ENCODE peak calls at places on chromosome 12, in nine cellular contexts. One of them, this sample, is unnamed. For H3K4me1, H3K9me3 and H3K36me3, the result is how much of the 10 kb centered on the place peaks cover.

GRCh38 chr12:55699471-55700055 is 8.1 kb downstream of the ITGA7 start:
- DNase-seq in CD8-positive, alpha-beta memory T cell: no peak
- DNase-seq in body of pancreas: no peak
- DNase-seq in Panc1: no peak
- DNase-seq in astrocyte: no peak
- DNase-seq in PC-3: no peak
- DNase-seq in aorta: no peak
- DNase-seq in neural progenitor cell: no peak
- DNase-seq in adrenal gland: peak
- DNase-seq in this sample: no peak

GRCh38 chr12:89661706-89662330 is 46.8 kb downstream of the ATP2B1 start:
- DNase-seq in neural progenitor cell: no peak
- DNase-seq in adrenal gland: no peak
- DNase-seq in PC-3: no peak
- DNase-seq in body of pancreas: no peak
- DNase-seq in Panc1: no peak
- DNase-seq in aorta: no peak
- DNase-seq in CD8-positive, alpha-beta memory T cell: no peak
- DNase-seq in astrocyte: no peak
- DNase-seq in this sample: no peak

GRCh38 chr12:23600936-23601335 is 348.5 kb downstream of the SOX5 start:
- DNase-seq in PC-3: no peak
- DNase-seq in astrocyte: no peak
- DNase-seq in adrenal gland: no peak
- DNase-seq in neural progenitor cell: no peak
- DNase-seq in CD8-positive, alpha-beta memory T cell: no peak
- DNase-seq in Panc1: no peak
- DNase-seq in body of pancreas: no peak
- DNase-seq in aorta: no peak
- DNase-seq in this sample: no peak

GRCh38 chr12:25034676-25035075 is 85.8 kb upstream of the BCAT1 start:
- DNase-seq in body of pancreas: no peak
- DNase-seq in adrenal gland: no peak
- DNase-seq in PC-3: no peak
- DNase-seq in aorta: no peak
- DNase-seq in neural progenitor cell: no peak
- DNase-seq in astrocyte: no peak
- DNase-seq in CD8-positive, alpha-beta memory T cell: no peak
- DNase-seq in Panc1: no peak
- DNase-seq in this sample: no peak

GRCh38 chr12:56803750-56804149 is 40.6 kb downstream of the HSD17B6 start:
- DNase-seq in CD8-positive, alpha-beta memory T cell: no peak
- DNase-seq in PC-3: peak
- DNase-seq in adrenal gland: peak
- DNase-seq in body of pancreas: no peak
- DNase-seq in Panc1: no peak
- DNase-seq in aorta: peak
- DNase-seq in neural progenitor cell: no peak
- DNase-seq in astrocyte: no peak
- DNase-seq in this sample: no peak

GRCh38 chr12:41452838-41453237 is 264.7 kb downstream of the PDZRN4 start:
- DNase-seq in CD8-positive, alpha-beta memory T cell: no peak
- DNase-seq in body of pancreas: no peak
- DNase-seq in aorta: no peak
- DNase-seq in astrocyte: no peak
- DNase-seq in neural progenitor cell: peak
- DNase-seq in Panc1: no peak
- DNase-seq in adrenal gland: no peak
- DNase-seq in PC-3: no peak
- DNase-seq in this sample: no peak

GRCh38 chr12:12533238-12533829 is 29.3 kb downstream of the DUSP16 start:
- DNase-seq in PC-3: no peak
- DNase-seq in aorta: no peak
- DNase-seq in astrocyte: peak
- DNase-seq in body of pancreas: peak
- DNase-seq in neural progenitor cell: no peak
- DNase-seq in adrenal gland: peak
- DNase-seq in CD8-positive, alpha-beta memory T cell: no peak
- DNase-seq in Panc1: no peak
- DNase-seq in this sample: peak

GRCh38 chr12:106978035-106978800 is 8.7 kb downstream of the MTERF2 start:
- DNase-seq in aorta: peak
- DNase-seq in astrocyte: peak
- DNase-seq in adrenal gland: peak
- DNase-seq in CD8-positive, alpha-beta memory T cell: no peak
- DNase-seq in PC-3: no peak
- DNase-seq in body of pancreas: peak
- DNase-seq in neural progenitor cell: no peak
- DNase-seq in Panc1: no peak
- DNase-seq in this sample: no peak

GRCh38 chr12:131372706-131373195 is 338.1 kb upstream of the SFSWAP start:
- DNase-seq in neural progenitor cell: no peak
- DNase-seq in Panc1: no peak
- DNase-seq in aorta: no peak
- DNase-seq in astrocyte: no peak
- DNase-seq in CD8-positive, alpha-beta memory T cell: no peak
- DNase-seq in body of pancreas: no peak
- DNase-seq in adrenal gland: no peak
- DNase-seq in PC-3: no peak
- DNase-seq in this sample: no peak

GRCh38 chr12:29546000-29546399 is 48.5 kb upstream of the OVCH1 start:
- DNase-seq in Panc1: no peak
- DNase-seq in aorta: no peak
- DNase-seq in CD8-positive, alpha-beta memory T cell: no peak
- DNase-seq in body of pancreas: no peak
- DNase-seq in adrenal gland: no peak
- DNase-seq in astrocyte: no peak
- DNase-seq in neural progenitor cell: no peak
- DNase-seq in PC-3: no peak
- DNase-seq in this sample: no peak

GRCh38 chr12:110312581-110313360 is 31.7 kb downstream of the ATP2A2 start:
- DNase-seq in Panc1: peak
- DNase-seq in neural progenitor cell: no peak
- DNase-seq in astrocyte: peak
- DNase-seq in adrenal gland: peak
- DNase-seq in body of pancreas: peak
- DNase-seq in PC-3: peak
- DNase-seq in aorta: no peak
- DNase-seq in CD8-positive, alpha-beta memory T cell: no peak
- DNase-seq in this sample: no peak

GRCh38 chr12:110316861-110317260 is 35.8 kb downstream of the ATP2A2 start:
- DNase-seq in aorta: no peak
- DNase-seq in Panc1: no peak
- DNase-seq in PC-3: peak
- DNase-seq in adrenal gland: no peak
- DNase-seq in astrocyte: peak
- DNase-seq in neural progenitor cell: no peak
- DNase-seq in body of pancreas: no peak
- DNase-seq in CD8-positive, alpha-beta memory T cell: no peak
- DNase-seq in this sample: no peak

GRCh38 chr12:110311903-110312302 is 30.9 kb downstream of the ATP2A2 start:
- DNase-seq in Panc1: no peak
- DNase-seq in neural progenitor cell: no peak
- DNase-seq in astrocyte: no peak
- DNase-seq in adrenal gland: no peak
- DNase-seq in aorta: no peak
- DNase-seq in body of pancreas: no peak
- DNase-seq in PC-3: no peak
- DNase-seq in CD8-positive, alpha-beta memory T cell: no peak
- DNase-seq in this sample: no peak

GRCh38 chr12:110310754-110311153 is 29.7 kb downstream of the ATP2A2 start:
- DNase-seq in neural progenitor cell: no peak
- DNase-seq in Panc1: no peak
- DNase-seq in adrenal gland: no peak
- DNase-seq in CD8-positive, alpha-beta memory T cell: no peak
- DNase-seq in PC-3: no peak
- DNase-seq in body of pancreas: no peak
- DNase-seq in aorta: no peak
- DNase-seq in astrocyte: no peak
- DNase-seq in this sample: no peak

GRCh38 chr12:110314308-110314707 is 33.3 kb downstream of the ATP2A2 start:
- DNase-seq in aorta: no peak
- DNase-seq in adrenal gland: no peak
- DNase-seq in body of pancreas: no peak
- DNase-seq in CD8-positive, alpha-beta memory T cell: no peak
- DNase-seq in neural progenitor cell: no peak
- DNase-seq in PC-3: peak
- DNase-seq in Panc1: no peak
- DNase-seq in astrocyte: peak
- DNase-seq in this sample: no peak
- H3K4me1 ChIP-seq in aorta: under half
- H3K4me1 ChIP-seq in adrenal gland: half or more
- H3K4me1 ChIP-seq in body of pancreas: under half
- H3K4me1 ChIP-seq in CD8-positive, alpha-beta memory T cell: under half
- H3K4me1 ChIP-seq in neural progenitor cell: under half
- H3K4me1 ChIP-seq in PC-3: under half
- H3K4me1 ChIP-seq in Panc1: under half
- H3K4me1 ChIP-seq in astrocyte: under half
- H3K4me1 ChIP-seq in this sample: under half

GRCh38 chr12:38156497-38157245 is 159.9 kb upstream of the ALG10B start:
- DNase-seq in aorta: no peak
- DNase-seq in Panc1: no peak
- DNase-seq in PC-3: no peak
- DNase-seq in astrocyte: no peak
- DNase-seq in adrenal gland: no peak
- DNase-seq in neural progenitor cell: no peak
- DNase-seq in CD8-positive, alpha-beta memory T cell: no peak
- DNase-seq in body of pancreas: no peak
- DNase-seq in this sample: no peak
- H3K9me3 ChIP-seq in aorta: under half
- H3K9me3 ChIP-seq in Panc1: under half
- H3K9me3 ChIP-seq in PC-3: under half
- H3K9me3 ChIP-seq in astrocyte: under half
- H3K9me3 ChIP-seq in adrenal gland: under half
- H3K9me3 ChIP-seq in neural progenitor cell: under half
- H3K9me3 ChIP-seq in CD8-positive, alpha-beta memory T cell: under half
- H3K9me3 ChIP-seq in body of pancreas: under half
- H3K9me3 ChIP-seq in this sample: under half

DNA sequence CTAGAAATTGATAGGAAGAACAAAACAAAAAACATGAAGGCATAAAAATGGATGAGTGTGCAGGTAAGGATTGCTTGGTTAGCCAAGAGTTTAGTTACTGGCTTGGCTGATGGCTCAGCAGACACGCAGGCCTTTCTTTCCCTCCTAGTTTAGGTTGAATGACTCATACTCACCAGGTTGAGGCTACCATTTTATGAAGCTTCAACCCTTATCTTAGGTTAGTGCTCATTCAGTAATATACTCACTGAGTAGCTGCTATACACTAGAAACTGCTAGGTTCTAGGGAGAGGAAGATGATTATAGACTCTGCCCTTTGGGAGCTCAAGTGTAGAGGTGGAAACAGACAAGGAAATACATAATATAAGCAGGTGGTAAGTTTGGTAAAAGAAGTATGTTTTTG is 6.0 kb downstream of the P3H3 start:
- DNase-seq in adrenal gland: no peak
- DNase-seq in neural progenitor cell: no peak
- DNase-seq in body of pancreas: no peak
- DNase-seq in aorta: no peak
- DNase-seq in astrocyte: no peak
- DNase-seq in PC-3: no peak
- DNase-seq in Panc1: no peak
- DNase-seq in CD8-positive, alpha-beta memory T cell: no peak
- DNase-seq in this sample: no peak
- H3K36me3 ChIP-seq in adrenal gland: under half
- H3K36me3 ChIP-seq in neural progenitor cell: under half
- H3K36me3 ChIP-seq in body of pancreas: under half
- H3K36me3 ChIP-seq in aorta: under half
- H3K36me3 ChIP-seq in astrocyte: under half
- H3K36me3 ChIP-seq in PC-3: under half
- H3K36me3 ChIP-seq in Panc1: under half
- H3K36me3 ChIP-seq in CD8-positive, alpha-beta memory T cell: under half
- H3K36me3 ChIP-seq in this sample: under half

DNA sequence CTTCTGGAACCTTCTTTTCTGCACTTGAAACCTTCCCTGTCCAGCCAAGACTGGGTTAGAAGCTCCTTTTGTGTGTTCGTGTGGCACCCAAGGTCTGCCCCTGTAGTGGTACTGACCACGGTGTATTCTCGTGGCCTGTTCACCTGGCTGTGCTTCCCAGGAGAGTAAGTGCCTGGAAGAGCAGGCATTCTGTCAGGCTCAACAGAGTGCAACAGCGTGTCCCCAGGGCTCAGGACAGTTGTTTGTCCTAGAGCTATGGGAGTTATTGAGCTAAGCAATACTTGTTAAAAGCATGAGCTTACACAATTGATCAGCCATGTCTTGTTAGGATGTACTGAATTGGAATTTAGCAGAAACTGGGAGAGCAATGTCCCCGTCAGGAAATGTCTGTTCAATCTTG is 12.9 kb upstream of the SLC38A2 start:
- DNase-seq in aorta: no peak
- DNase-seq in astrocyte: no peak
- DNase-seq in body of pancreas: no peak
- DNase-seq in CD8-positive, alpha-beta memory T cell: no peak
- DNase-seq in adrenal gland: no peak
- DNase-seq in neural progenitor cell: no peak
- DNase-seq in PC-3: peak
- DNase-seq in Panc1: no peak
- DNase-seq in this sample: peak
- H3K4me1 ChIP-seq in aorta: under half
- H3K4me1 ChIP-seq in astrocyte: half or more
- H3K4me1 ChIP-seq in body of pancreas: under half
- H3K4me1 ChIP-seq in CD8-positive, alpha-beta memory T cell: under half
- H3K4me1 ChIP-seq in adrenal gland: half or more
- H3K4me1 ChIP-seq in neural progenitor cell: under half
- H3K4me1 ChIP-seq in PC-3: half or more
- H3K4me1 ChIP-seq in Panc1: half or more
- H3K4me1 ChIP-seq in this sample: half or more

GRCh38 chr12:133233993-133234564 is 1.6 kb downstream of the ANHX start:
- DNase-seq in adrenal gland: no peak
- DNase-seq in body of pancreas: no peak
- DNase-seq in astrocyte: no peak
- DNase-seq in neural progenitor cell: no peak
- DNase-seq in Panc1: no peak
- DNase-seq in CD8-positive, alpha-beta memory T cell: no peak
- DNase-seq in aorta: no peak
- DNase-seq in PC-3: no peak
- DNase-seq in this sample: no peak
- H3K9me3 ChIP-seq in adrenal gland: under half
- H3K9me3 ChIP-seq in body of pancreas: under half
- H3K9me3 ChIP-seq in astrocyte: under half
- H3K9me3 ChIP-seq in neural progenitor cell: under half
- H3K9me3 ChIP-seq in Panc1: under half
- H3K9me3 ChIP-seq in CD8-positive, alpha-beta memory T cell: under half
- H3K9me3 ChIP-seq in aorta: under half
- H3K9me3 ChIP-seq in PC-3: under half
- H3K9me3 ChIP-seq in this sample: under half

GRCh38 chr12:71338933-71339332 is 100.7 kb upstream of the LGR5 start:
- DNase-seq in neural progenitor cell: no peak
- DNase-seq in PC-3: no peak
- DNase-seq in body of pancreas: no peak
- DNase-seq in Panc1: no peak
- DNase-seq in adrenal gland: no peak
- DNase-seq in astrocyte: no peak
- DNase-seq in aorta: no peak
- DNase-seq in CD8-positive, alpha-beta memory T cell: no peak
- DNase-seq in this sample: no peak
- H3K36me3 ChIP-seq in neural progenitor cell: under half
- H3K36me3 ChIP-seq in PC-3: under half
- H3K36me3 ChIP-seq in body of pancreas: under half
- H3K36me3 ChIP-seq in Panc1: under half
- H3K36me3 ChIP-seq in adrenal gland: under half
- H3K36me3 ChIP-seq in astrocyte: under half
- H3K36me3 ChIP-seq in aorta: under half
- H3K36me3 ChIP-seq in CD8-positive, alpha-beta memory T cell: under half
- H3K36me3 ChIP-seq in this sample: under half

GRCh38 chr12:10718279-10718821 is 4.8 kb downstream of the YBX3 start:
- DNase-seq in neural progenitor cell: peak
- DNase-seq in adrenal gland: no peak
- DNase-seq in PC-3: peak
- DNase-seq in CD8-positive, alpha-beta memory T cell: no peak
- DNase-seq in body of pancreas: no peak
- DNase-seq in Panc1: no peak
- DNase-seq in aorta: no peak
- DNase-seq in astrocyte: peak
- DNase-seq in this sample: no peak
- H3K4me1 ChIP-seq in neural progenitor cell: under half
- H3K4me1 ChIP-seq in adrenal gland: half or more
- H3K4me1 ChIP-seq in PC-3: half or more
- H3K4me1 ChIP-seq in CD8-positive, alpha-beta memory T cell: under half
- H3K4me1 ChIP-seq in body of pancreas: half or more
- H3K4me1 ChIP-seq in Panc1: half or more
- H3K4me1 ChIP-seq in aorta: under half
- H3K4me1 ChIP-seq in astrocyte: under half
- H3K4me1 ChIP-seq in this sample: under half